ENCODE peak calls at places on chromosomes 2 and 18, in ten cellular contexts. S is CD8-positive, alpha-beta memory T cell; B is NCI-H1436; D is aorta; G is ovary; T is GOT3; N is mesenchymal stem cell; Z is GM20000; W is ACHN; Y is naive thymus-derived CD4-positive, alpha-beta T cell. V is an unnamed sample.

GRCh38 chr2:5530022-5530696 is 162.0 kb upstream of the SOX11 start:
- DNase-seq in Y (no peak), Z (no peak), N (no peak), G (no peak), D (no peak), T (no peak), B (no peak), W (no peak), S (no peak), V (no peak)

GRCh38 chr18:10353791-10354190 is 100.6 kb upstream of the APCDD1 start:
- DNase-seq in N (peak; percentile 65), D (no peak), W (no peak), G (no peak), S (no peak), Y (no peak), B (no peak), Z (no peak), T (no peak), V (no peak)

GRCh38 chr2:74872310-74872923 is 38.5 kb downstream of the HK2 start:
- DNase-seq in B (no peak), G (no peak), N (no peak), D (no peak), T (no peak), W (no peak), S (no peak), Y (no peak), Z (no peak), V (no peak)

GRCh38 chr18:8765692-8766463 is 60.5 kb downstream of the MTCL1 start:
- DNase-seq in W (no peak), Y (no peak), G (no peak), B (no peak), D (no peak), T (peak; percentile 2), Z (no peak), N (peak; percentile 88), S (no peak), V (peak; percentile 43)

GRCh38 chr2:120541553-120541932 is 194.1 kb upstream of the GLI2 start:
- DNase-seq in B (no peak), D (peak; percentile 44), T (no peak), W (no peak), S (no peak), G (no peak), Z (no peak), N (no peak), Y (no peak), V (no peak)

GRCh38 chr2:75224636-75225094 is 25.3 kb upstream of the TACR1 start:
- DNase-seq in W (no peak), Y (no peak), T (no peak), Z (no peak), N (peak; percentile 10), D (no peak), G (no peak), B (no peak), S (no peak), V (no peak)

GRCh38 chr2:219521066-219521880 is 7.0 kb downstream of the ASIC4 start:
- DNase-seq in N (peak; percentile 65), S (no peak), D (no peak), G (no peak), B (no peak), Z (no peak), T (peak; percentile 27), W (peak; percentile 82), Y (no peak), V (no peak)

GRCh38 chr2:157447751-157448150 is 3.9 kb upstream of the CYTIP start:
- DNase-seq in G (no peak), T (no peak), S (no peak), B (no peak), D (no peak), W (no peak), Y (no peak), N (no peak), Z (no peak), V (no peak)

V was measured in coronary artery.